ENCODE peak calls at places on chromosomes 3 and 15, in ten cellular contexts. P, N, E, V, J, Z, L, X, Y and D are unnamed samples.

GRCh38 chr3:188468672-188469071 is 314.7 kb downstream of the LPP start:
- DNase-seq in N (no peak), J (peak; percentile 56), E (peak; percentile 9), P (peak; percentile 49), V (no peak), Z (no peak), L (peak; percentile 19), Y (no peak), X (no peak), D (peak; percentile 93)

GRCh38 chr3:189235214-189235613 is 63.4 kb downstream of the TPRG1 start:
- DNase-seq in J (no peak), V (no peak), X (no peak), Z (no peak), P (no peak), E (peak; percentile 13), N (no peak), L (no peak), Y (no peak), D (no peak)

GRCh38 chr3:42024578-42025387 is 62.9 kb upstream of the ULK4 start:
- DNase-seq in J (no peak), P (peak; percentile 37), Z (no peak), E (no peak), X (no peak), N (no peak), L (no peak), V (peak; percentile 45), Y (no peak), D (no peak)

GRCh38 chr3:97658670-97659285 is 105.8 kb upstream of the ARL6 start:
- DNase-seq in L (peak; percentile 1), Y (no peak), P (peak; percentile 35), Z (no peak), X (peak; percentile 5), J (no peak), N (no peak), E (no peak), V (peak; percentile 68), D (peak; percentile 49)

GRCh38 chr3:50138266-50139230 is 16.6 kb upstream of the SEMA3F start:
- DNase-seq in P (no peak), J (no peak), E (no peak), N (no peak), Z (no peak), Y (no peak), L (no peak), V (peak; percentile 60), X (no peak), D (peak; percentile 9)

GRCh38 chr15:63597821-63598220 is 634 bp downstream of the FBXL22 start:
- DNase-seq in N (no peak), L (no peak), J (no peak), X (no peak), Y (no peak), Z (no peak), P (no peak), V (no peak), E (no peak), D (no peak)

GRCh38 chr15:39296955-39297354 is 283.9 kb upstream of the THBS1 start:
- DNase-seq in Z (no peak), X (no peak), N (no peak), L (no peak), Y (no peak), V (no peak), J (no peak), P (no peak), E (no peak), D (no peak)

GRCh38 chr3:154301556-154301955 is 22.7 kb downstream of the DHX36 start:
- DNase-seq in Y (no peak), X (no peak), J (no peak), P (no peak), Z (no peak), E (no peak), L (no peak), V (no peak), N (no peak), D (no peak)

GRCh38 chr3:147392083-147392916 is 14.0 kb downstream of the ZIC4 start:
- DNase-seq in X (no peak), P (no peak), Y (no peak), J (no peak), L (no peak), V (no peak), N (no peak), Z (no peak), E (peak; percentile 15), D (no peak)